ENCODE peak calls at places on chromosomes 16 and 17, in eight cellular contexts. M, Q, G, H, X, W, Y and B are unnamed samples.

GRCh38 chr16:14399397-14400284 is 230.4 kb downstream of the PARN start:
- DNase-seq in M (no peak), Q (peak), G (peak), H (peak), X (peak), W (no peak), Y (peak), B (peak)

GRCh38 chr17:58337126-58337599 is 8.6 kb upstream of the TSPOAP1 start:
- DNase-seq in M (no peak), Q (no peak), G (no peak), H (peak), X (no peak), W (peak), Y (no peak), B (no peak)

GRCh38 chr17:37571674-37572073 is 37.5 kb downstream of the SYNRG start:
- DNase-seq in M (no peak), Q (no peak), G (no peak), H (peak), X (no peak), W (no peak), Y (no peak), B (no peak)

GRCh38 chr16:86653289-86654006 is 75.1 kb downstream of the FOXL1 start:
- DNase-seq in M (no peak), Q (no peak), G (no peak), H (peak), X (no peak), W (no peak), Y (peak), B (no peak)

GRCh38 chr17:39132192-39132600 is 19.2 kb downstream of the PLXDC1 start:
- DNase-seq in M (no peak), Q (peak), G (peak), H (peak), X (peak), W (no peak), Y (peak), B (no peak)

GRCh38 chr16:46916980-46917379 is 32.8 kb downstream of the GPT2 start:
- DNase-seq in M (no peak), Q (peak), G (no peak), H (peak), X (peak), W (no peak), Y (peak), B (no peak)

GRCh38 chr16:6335072-6335471 is 997.6 kb upstream of the RBFOX1 start:
- DNase-seq in M (no peak), Q (peak), G (no peak), H (no peak), X (peak), W (no peak), Y (peak), B (peak)

GRCh38 chr17:49132699-49133364 is at the start of gene B4GALNT2:
- DNase-seq in M (no peak), Q (peak), G (peak), H (no peak), X (peak), W (peak), Y (no peak), B (peak)

GRCh38 chr17:66604381-66604780 is 230.5 kb upstream of the CACNG5 start:
- DNase-seq in M (no peak), Q (no peak), G (no peak), H (no peak), X (no peak), W (no peak), Y (no peak), B (no peak)

GRCh38 chr17:47717845-47718621 is 15.0 kb upstream of the TBX21 start:
- DNase-seq in M (no peak), Q (peak), G (no peak), H (no peak), X (peak), W (no peak), Y (no peak), B (no peak)

GRCh38 chr17:40092581-40092980 is 7.8 kb downstream of the NR1D1 start:
- DNase-seq in M (no peak), Q (no peak), G (no peak), H (no peak), X (no peak), W (no peak), Y (no peak), B (no peak)

GRCh38 chr17:32355649-32356377 is 5.9 kb downstream of the ZNF207 start:
- DNase-seq in M (no peak), Q (no peak), G (no peak), H (no peak), X (no peak), W (no peak), Y (no peak), B (no peak)

GRCh38 chr17:48254896-48255295 is 147.3 kb downstream of the SNX11 start:
- DNase-seq in M (no peak), Q (peak), G (no peak), H (no peak), X (peak), W (no peak), Y (peak), B (no peak)